ENCODE peak calls at places on chromosomes 16 and 17, in seven cellular contexts. Z, T, G, I, V, N and J are unnamed samples.
A peak's percentile ranks its signal among the peaks of the same experiment; 100 is the strongest.

GRCh38 chr16:62597874-62598273 is 561.6 kb upstream of the CDH8 start:
- DNase-seq in Z (no peak), T (no peak), G (no peak), I (no peak), V (no peak), N (no peak), J (no peak)

GRCh38 chr17:27793168-27793905 is 7.0 kb downstream of the NOS2 start:
- DNase-seq in Z (no peak), T (no peak), G (no peak), I (no peak), V (no peak), N (no peak), J (peak; percentile 83)

GRCh38 chr17:16584273-16584995 is 15.4 kb upstream of the ZNF287 start:
- DNase-seq in Z (peak; percentile 89), T (peak; percentile 95), G (peak; percentile 91), I (peak; percentile 17), V (peak; percentile 93), N (peak; percentile 86), J (peak; percentile 92)

GRCh38 chr16:85002643-85003042 is 8.7 kb downstream of the ZDHHC7 start:
- DNase-seq in Z (no peak), T (no peak), G (peak; percentile 61), I (no peak), V (no peak), N (no peak), J (no peak)

GRCh38 chr17:49031965-49032928 is 35.1 kb downstream of the IGF2BP1 start:
- DNase-seq in Z (no peak), T (peak; percentile 58), G (no peak), I (peak; percentile 16), V (peak; percentile 45), N (no peak), J (peak; percentile 93)

GRCh38 chr17:75307957-75308731 is 18.9 kb upstream of the SLC25A19 start:
- DNase-seq in Z (no peak), T (no peak), G (no peak), I (no peak), V (no peak), N (no peak), J (no peak)

GRCh38 chr17:74678541-74678940 is 34.2 kb downstream of the CD300LF start:
- DNase-seq in Z (no peak), T (no peak), G (no peak), I (no peak), V (no peak), N (no peak), J (no peak)

GRCh38 chr16:77918792-77919707 is 103.3 kb upstream of the CLEC3A start:
- DNase-seq in Z (no peak), T (no peak), G (no peak), I (no peak), V (no peak), N (no peak), J (no peak)

GRCh38 chr16:15947983-15948509 is 1.4 kb upstream of the ABCC1 start:
- DNase-seq in Z (no peak), T (no peak), G (no peak), I (no peak), V (no peak), N (no peak), J (no peak)

GRCh38 chr17:19958023-19958422 is 19.6 kb downstream of the AKAP10 start:
- DNase-seq in Z (no peak), T (peak; percentile 52), G (no peak), I (no peak), V (no peak), N (no peak), J (peak; percentile 60)

GRCh38 chr16:19502395-19503131 is 19.3 kb downstream of the GDE1 start:
- DNase-seq in Z (peak; percentile 27), T (peak; percentile 73), G (peak; percentile 60), I (no peak), V (peak; percentile 80), N (peak; percentile 38), J (peak; percentile 74)

GRCh38 chr17:7232114-7232513 is 2.2 kb downstream of the DVL2 start:
- DNase-seq in Z (no peak), T (no peak), G (no peak), I (no peak), V (no peak), N (no peak), J (no peak)
- H3K36me3 ChIP-seq in Z (peaks cover 25% of the 10 kb centered on the region), T (peaks cover 36% of the 10 kb centered on the region), G (peaks cover 54% of the 10 kb centered on the region), I (peaks cover 16% of the 10 kb centered on the region), V (peaks cover 10% of the 10 kb centered on the region), N (peaks cover 35% of the 10 kb centered on the region), J (no peaks in the 10 kb centered on the region)

GRCh38 chr16:68385371-68385770 is 62.9 kb downstream of the SMPD3 start:
- DNase-seq in Z (no peak), T (no peak), G (no peak), I (no peak), V (no peak), N (no peak), J (no peak)
- H3K4me1 ChIP-seq in Z (no peaks in the 10 kb centered on the region), T (no peaks in the 10 kb centered on the region), G (no peaks in the 10 kb centered on the region), I (peaks cover 10% of the 10 kb centered on the region), V (no peaks in the 10 kb centered on the region), N (peaks cover 4% of the 10 kb centered on the region), J (peaks cover 15% of the 10 kb centered on the region)

GRCh38 chr16:30428055-30428454 is 1.8 kb downstream of the DCTPP1 start:
- DNase-seq in Z (no peak), T (no peak), G (no peak), I (no peak), V (no peak), N (no peak), J (no peak)

GRCh38 chr16:30429418-30429677 is 482 bp downstream of the DCTPP1 start:
- DNase-seq in Z (no peak), T (no peak), G (no peak), I (no peak), V (no peak), N (no peak), J (no peak)

GRCh38 chr16:30429678-30430427 is at the start of gene DCTPP1:
- DNase-seq in Z (peak; percentile 89), T (peak; percentile 98), G (peak; percentile 97), I (peak; percentile 99), V (peak; percentile 96), N (peak; percentile 92), J (peak; percentile 98)

GRCh38 chr16:30434852-30435251 is 5.0 kb upstream of the DCTPP1 start:
- DNase-seq in Z (no peak), T (no peak), G (no peak), I (no peak), V (no peak), N (no peak), J (no peak)

DNA sequence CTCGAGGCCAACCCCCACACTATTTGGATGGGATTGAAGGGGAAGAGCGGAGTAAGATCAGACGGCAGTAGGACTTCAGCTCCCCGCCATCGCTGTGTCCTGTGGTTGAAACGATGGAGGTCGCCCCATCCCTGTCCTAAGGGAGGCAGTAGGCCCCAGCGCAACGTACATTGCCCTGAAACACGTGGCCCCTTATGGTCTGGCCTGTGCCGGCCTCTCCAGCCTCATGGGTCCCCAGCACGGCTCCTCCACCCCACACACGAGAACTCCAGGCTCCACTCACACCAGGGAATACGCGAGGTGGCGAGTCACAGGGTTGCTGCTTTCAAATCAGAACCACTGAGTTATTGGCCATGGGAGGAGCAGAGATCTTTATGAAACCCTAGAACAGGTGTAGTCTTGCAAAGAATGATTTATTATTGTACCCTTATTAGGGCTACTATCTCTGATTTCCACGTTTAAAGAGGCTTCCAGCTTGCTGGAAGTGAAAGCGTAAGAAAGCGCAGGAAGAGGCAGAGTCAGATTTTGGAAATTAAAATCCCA is 669 bp upstream of the DCTPP1 start:
- DNase-seq in Z (no peak), T (no peak), G (no peak), I (no peak), V (no peak), N (no peak), J (no peak)
- H3K4me3 ChIP-seq in Z (no peak overlapping the region), T (no peak overlapping the region), G (peak overlapping the region; percentile 56), I (no peak overlapping the region), V (no peak overlapping the region), N (peak overlapping the region; percentile 35), J (peak overlapping the region; percentile 22)

DNA sequence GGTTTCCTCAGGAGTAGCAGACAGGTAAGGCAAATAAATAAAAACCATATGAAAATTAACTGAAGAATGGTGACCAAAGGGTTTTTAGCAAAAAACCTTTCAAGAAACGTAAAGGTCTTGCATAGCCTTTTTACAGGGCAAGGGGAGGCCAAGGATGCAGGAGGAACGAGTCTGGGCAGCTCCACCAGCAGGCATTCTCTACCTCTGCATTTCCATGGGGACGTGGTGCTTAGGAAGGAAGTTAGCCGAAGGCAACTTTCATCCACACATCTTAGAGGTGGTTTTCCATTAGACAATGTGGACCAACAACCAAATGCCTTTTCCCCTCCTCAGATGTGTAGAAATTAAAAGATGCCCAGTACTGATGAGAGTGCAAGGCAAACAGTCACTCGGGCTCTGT is 20.7 kb downstream of the TOM1L2 start:
- DNase-seq in Z (no peak), T (no peak), G (no peak), I (no peak), V (no peak), N (no peak), J (no peak)
- H3K36me3 ChIP-seq in Z (no peaks in the 10 kb centered on the region), T (no peaks in the 10 kb centered on the region), G (no peaks in the 10 kb centered on the region), I (no peaks in the 10 kb centered on the region), V (no peaks in the 10 kb centered on the region), N (no peaks in the 10 kb centered on the region), J (no peaks in the 10 kb centered on the region)

GRCh38 chr16:2005646-2006045 is 4.0 kb downstream of the ZNF598 start:
- DNase-seq in Z (no peak), T (no peak), G (no peak), I (no peak), V (no peak), N (no peak), J (no peak)
- H3K4me1 ChIP-seq in Z (peaks cover 58% of the 10 kb centered on the region), T (peaks cover 16% of the 10 kb centered on the region), G (peaks cover 60% of the 10 kb centered on the region), I (peaks cover 21% of the 10 kb centered on the region), V (peaks cover 64% of the 10 kb centered on the region), N (peaks cover 40% of the 10 kb centered on the region), J (peaks cover 15% of the 10 kb centered on the region)

GRCh38 chr17:80761421-80761871 is 216.8 kb downstream of the RPTOR start:
- DNase-seq in Z (no peak), T (peak; percentile 59), G (no peak), I (no peak), V (no peak), N (peak; percentile 50), J (no peak)
- H3K4me3 ChIP-seq in Z (no peak overlapping the region), T (peak overlapping the region; percentile 27), G (no peak overlapping the region), I (no peak overlapping the region), V (no peak overlapping the region), N (peak overlapping the region; percentile 3), J (no peak overlapping the region)

GRCh38 chr16:30665155-30665829 is 7.1 kb downstream of the FBRS start:
- DNase-seq in Z (no peak), T (no peak), G (no peak), I (no peak), V (no peak), N (no peak), J (no peak)
- H3K36me3 ChIP-seq in Z (peaks cover 81% of the 10 kb centered on the region), T (peaks cover 42% of the 10 kb centered on the region), G (peaks cover 95% of the 10 kb centered on the region), I (peaks cover 40% of the 10 kb centered on the region), V (peaks cover 41% of the 10 kb centered on the region), N (peaks cover 60% of the 10 kb centered on the region), J (peaks cover 8% of the 10 kb centered on the region)

DNA sequence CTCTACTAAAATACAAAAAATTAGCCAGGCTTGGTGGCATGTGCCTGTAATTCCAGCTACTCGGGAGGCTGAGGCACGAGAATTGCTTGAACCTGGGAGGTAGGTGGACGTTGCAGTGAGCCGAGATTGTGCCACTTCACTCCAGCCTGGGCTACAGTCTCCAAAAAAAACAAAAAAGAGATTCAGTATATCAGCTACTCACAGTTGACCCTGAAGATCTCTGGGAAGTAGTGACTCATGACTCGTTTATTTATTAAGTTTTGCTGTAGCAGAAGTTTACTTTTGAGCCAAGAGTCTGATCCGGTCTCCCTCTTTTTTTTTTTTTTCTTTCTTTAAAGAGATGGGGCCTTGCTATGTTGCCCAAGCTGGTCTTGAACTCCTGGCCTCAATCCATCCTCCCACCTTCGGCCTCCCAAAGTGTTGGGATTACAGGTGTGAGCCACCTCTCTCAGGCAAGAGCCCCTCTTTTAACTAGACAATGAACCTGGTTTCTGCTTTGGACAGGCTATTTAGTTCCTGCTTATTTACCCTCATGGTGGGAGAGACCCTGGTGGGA is 4.4 kb downstream of the MVP start:
- DNase-seq in Z (no peak), T (no peak), G (no peak), I (no peak), V (no peak), N (no peak), J (no peak)
- H3K4me1 ChIP-seq in Z (peaks cover 88% of the 10 kb centered on the region), T (peaks cover 58% of the 10 kb centered on the region), G (peaks cover 67% of the 10 kb centered on the region), I (peaks cover 13% of the 10 kb centered on the region), V (peaks cover 95% of the 10 kb centered on the region), N (peaks cover 94% of the 10 kb centered on the region), J (peaks cover 49% of the 10 kb centered on the region)